ENCODE peak calls at places on chromosome 20, in six cellular contexts. U, P, M, E, I and D are unnamed samples.
A peak's percentile ranks its signal among the peaks of the same experiment; 100 is the strongest.

GRCh38 chr20:38150595-38151170 is 14.4 kb downstream of the TGM2 start:
- DNase-seq in M (no peak), U (no peak), I (no peak), P (no peak), E (no peak), D (no peak)

GRCh38 chr20:48025061-48025515 is 239.8 kb upstream of the SULF2 start:
- DNase-seq in E (peak; percentile 63), I (peak; percentile 88), P (peak; percentile 98), M (no peak), U (no peak), D (no peak)

GRCh38 chr20:61170521-61170920 is 81.5 kb upstream of the CDH4 start:
- DNase-seq in M (no peak), P (no peak), I (no peak), U (no peak), E (no peak), D (no peak)

GRCh38 chr20:61560361-61560853 is 308.3 kb downstream of the CDH4 start:
- DNase-seq in P (peak; percentile 31), I (no peak), M (no peak), U (no peak), E (peak; percentile 55), D (peak; percentile 62)

GRCh38 chr20:2333821-2334220 is 38.0 kb downstream of the TGM3 start:
- DNase-seq in E (no peak), P (no peak), U (no peak), I (no peak), M (no peak), D (no peak)

GRCh38 chr20:37398750-37399621 is 53.0 kb downstream of the SRC start:
- DNase-seq in U (no peak), I (no peak), P (no peak), E (no peak), M (no peak), D (no peak)

GRCh38 chr20:38126146-38126912 is 38.7 kb downstream of the TGM2 start:
- DNase-seq in U (no peak), E (peak; percentile 32), M (no peak), I (peak; percentile 59), P (no peak), D (no peak)

GRCh38 chr20:31990958-31991705 is 19.1 kb upstream of the CCM2L start:
- DNase-seq in E (no peak), I (no peak), U (no peak), P (no peak), M (no peak), D (no peak)

GRCh38 chr20:56451056-56451765 is 17.2 kb upstream of the RTF2 start:
- DNase-seq in P (no peak), U (no peak), E (no peak), I (no peak), M (no peak), D (no peak)

GRCh38 chr20:23938118-23938438 is 50.5 kb downstream of the GGTLC1 start:
- DNase-seq in P (no peak), U (no peak), M (no peak), I (no peak), E (no peak), D (no peak)

GRCh38 chr20:10673176-10673830 is 496 bp downstream of the JAG1 start:
- DNase-seq in P (no peak), E (no peak), M (no peak), U (peak; percentile 26), I (peak; percentile 27), D (peak; percentile 72)

GRCh38 chr20:3818155-3819151 is 1.9 kb upstream of the AP5S1 start:
- DNase-seq in I (peak; percentile 76), U (peak; percentile 69), P (peak; percentile 65), E (peak; percentile 82), M (no peak), D (peak; percentile 73)

GRCh38 chr20:20489054-20489453 is 121.2 kb downstream of the INSM1 start:
- DNase-seq in P (peak; percentile 50), U (no peak), E (peak; percentile 28), M (no peak), I (no peak), D (no peak)

GRCh38 chr20:58228484-58229197 is at the start of gene ANKRD60:
- DNase-seq in I (no peak), P (peak; percentile 65), E (peak; percentile 46), U (peak; percentile 36), M (no peak), D (no peak)

DNA sequence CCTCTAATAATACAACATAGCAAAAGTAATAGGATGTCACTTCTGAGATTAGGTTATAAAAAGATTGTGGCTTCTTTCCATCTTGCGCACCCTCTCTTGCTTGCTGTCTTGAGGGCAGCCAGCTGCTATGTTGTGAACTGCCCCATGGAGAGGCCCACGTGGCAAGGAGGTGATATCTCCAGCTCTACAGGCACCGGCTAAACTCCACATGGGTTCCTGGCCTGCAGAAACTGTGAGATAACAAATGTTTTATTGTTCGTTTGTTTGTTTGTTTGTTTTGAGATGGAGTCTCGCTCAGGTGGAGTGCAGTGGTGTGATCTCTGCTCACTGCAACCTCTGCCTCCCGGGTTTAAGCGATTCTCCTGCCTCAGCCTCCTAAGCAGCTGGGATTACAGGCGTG is 38.0 kb downstream of the CD40 start:
- DNase-seq in M (no peak), I (no peak), E (no peak), U (no peak), P (no peak), D (no peak)
- H3K27me3 ChIP-seq in M (peaks cover 16% of the 10 kb centered on the region), I (peaks cover 95% of the 10 kb centered on the region), E (peaks cover 10% of the 10 kb centered on the region), U (no peaks in the 10 kb centered on the region), P (peaks cover 15% of the 10 kb centered on the region), D (no peaks in the 10 kb centered on the region)

GRCh38 chr20:41601742-41602141 is 16.4 kb downstream of the CHD6 start:
- DNase-seq in P (no peak), M (no peak), U (no peak), E (no peak), I (no peak), D (no peak)

GRCh38 chr20:41607791-41608190 is 10.4 kb downstream of the CHD6 start:
- DNase-seq in M (no peak), E (no peak), P (no peak), U (no peak), I (no peak), D (no peak)

GRCh38 chr20:41600926-41601631 is 17.1 kb downstream of the CHD6 start:
- DNase-seq in U (no peak), P (no peak), I (no peak), M (no peak), E (no peak), D (no peak)

GRCh38 chr20:41599699-41600104 is 18.5 kb downstream of the CHD6 start:
- DNase-seq in P (no peak), I (no peak), E (no peak), M (no peak), U (no peak), D (no peak)

DNA sequence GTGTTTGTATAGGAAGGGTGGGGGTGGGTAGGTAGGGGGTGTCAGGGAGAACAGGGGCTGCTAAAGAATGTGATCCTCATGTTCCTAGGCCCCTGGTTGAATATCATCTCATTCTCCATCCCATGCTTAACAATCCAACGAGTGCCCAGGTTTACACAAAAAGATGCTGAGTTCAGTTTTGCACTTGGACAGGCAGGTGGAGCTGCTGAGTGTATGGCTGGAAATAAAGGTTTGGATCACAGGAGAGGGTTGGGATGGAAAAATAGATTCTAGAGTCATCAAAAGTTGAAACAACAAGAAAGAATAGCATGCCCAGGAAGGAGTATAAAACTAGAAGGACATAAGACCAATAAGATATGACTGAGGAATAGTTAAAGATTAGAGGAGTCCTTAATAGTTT is 14.2 kb downstream of the CHD6 start:
- DNase-seq in M (no peak), E (no peak), P (no peak), I (no peak), U (no peak), D (no peak)
- H4K20me1 ChIP-seq in M (peaks cover 36% of the 10 kb centered on the region), E (peaks cover 2% of the 10 kb centered on the region), P (peaks cover 75% of the 10 kb centered on the region), I (peaks cover 32% of the 10 kb centered on the region), U (peaks cover 10% of the 10 kb centered on the region), D (no peaks in the 10 kb centered on the region)

GRCh38 chr20:53847843-53848185 is 222.6 kb downstream of the BCAS1 start:
- DNase-seq in I (no peak), U (no peak), M (no peak), E (no peak), P (no peak), D (no peak)

GRCh38 chr20:53846640-53847039 is 223.8 kb downstream of the BCAS1 start:
- DNase-seq in I (no peak), M (no peak), U (no peak), P (no peak), E (no peak), D (no peak)

GRCh38 chr20:53848304-53848703 is 222.1 kb downstream of the BCAS1 start:
- DNase-seq in U (no peak), I (no peak), P (no peak), M (no peak), E (no peak), D (no peak)

GRCh38 chr20:53845980-53846379 is 224.4 kb downstream of the BCAS1 start:
- DNase-seq in P (no peak), U (no peak), I (no peak), E (no peak), M (no peak), D (no peak)

GRCh38 chr20:53847118-53847842 is 223.1 kb downstream of the BCAS1 start:
- DNase-seq in P (no peak), E (no peak), M (peak; percentile 66), U (no peak), I (no peak), D (no peak)
- H3K4me3 ChIP-seq in P (no peak overlapping the region), E (no peak overlapping the region), M (peak overlapping the region; percentile 41), U (no peak overlapping the region), I (no peak overlapping the region), D (no peak overlapping the region)

GRCh38 chr20:40054311-40054710 is 634.7 kb downstream of the MAFB start:
- DNase-seq in U (no peak), P (no peak), E (no peak), M (no peak), I (no peak), D (no peak)
- H3K27me3 ChIP-seq in U (no peaks in the 10 kb centered on the region), P (no peaks in the 10 kb centered on the region), E (no peaks in the 10 kb centered on the region), M (no peaks in the 10 kb centered on the region), I (no peaks in the 10 kb centered on the region), D (no peaks in the 10 kb centered on the region)

DNA sequence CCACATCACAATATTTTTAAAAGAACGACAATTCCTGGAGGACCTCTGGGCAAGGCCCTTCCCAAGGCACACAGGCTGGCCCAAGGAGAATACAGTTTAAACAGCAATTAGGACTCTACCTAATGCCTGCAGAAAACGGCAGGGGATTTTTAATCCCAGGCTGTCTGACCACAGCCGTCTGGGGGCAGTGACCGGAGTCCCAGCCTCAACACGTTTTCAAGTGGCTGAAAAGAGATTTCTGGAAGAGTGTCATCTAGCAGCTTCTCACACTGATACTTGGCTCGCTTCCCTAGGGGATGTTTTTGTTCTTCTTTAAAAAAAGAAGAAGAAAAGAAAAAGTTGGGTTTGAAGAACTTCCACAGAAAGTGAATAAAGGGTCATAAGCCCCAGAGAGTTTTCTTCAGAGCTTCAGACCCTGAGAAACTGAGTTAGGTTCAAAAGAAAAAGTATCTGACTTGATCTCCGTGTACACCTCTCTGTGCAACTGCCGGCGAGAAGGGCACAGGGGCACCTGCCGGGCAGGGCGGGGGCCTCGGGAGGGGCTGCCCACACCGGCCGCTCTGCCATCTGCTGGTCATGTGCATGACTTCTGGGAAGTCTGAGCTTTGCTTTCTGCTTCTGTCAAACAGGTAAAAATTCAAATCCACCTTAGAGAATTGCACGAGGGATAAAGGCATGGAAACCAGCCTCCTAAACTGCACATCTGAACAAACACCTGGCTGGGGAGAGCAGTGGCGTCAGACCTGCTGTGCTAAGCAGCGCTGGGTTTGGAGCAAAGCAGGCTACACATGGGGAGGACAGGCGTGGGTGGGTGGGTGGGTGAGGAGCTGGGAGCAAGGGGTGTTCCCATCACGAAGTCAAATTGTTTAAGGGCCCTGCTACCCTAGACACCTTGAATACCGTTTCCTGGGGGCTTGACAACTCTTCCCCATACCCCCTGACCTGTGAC is 33.0 kb downstream of the RRBP1 start:
- DNase-seq in P (no peak), U (no peak), M (no peak), I (peak; percentile 12), E (no peak), D (peak; percentile 57)
- H4K20me1 ChIP-seq in P (peaks cover 99% of the 10 kb centered on the region), U (no peaks in the 10 kb centered on the region), M (peaks cover 49% of the 10 kb centered on the region), I (peaks cover 20% of the 10 kb centered on the region), E (peaks cover 2% of the 10 kb centered on the region), D (peaks cover 30% of the 10 kb centered on the region)

GRCh38 chr20:25158043-25158442 is 37.5 kb upstream of the ENTPD6 start:
- DNase-seq in P (no peak), M (no peak), U (no peak), I (no peak), E (no peak), D (no peak)
- H3K4me3 ChIP-seq in P (no peak overlapping the region), M (no peak overlapping the region), U (no peak overlapping the region), I (no peak overlapping the region), E (no peak overlapping the region), D (no peak overlapping the region)